ENCODE peak calls at places on chromosomes 1 and 21, in ten cellular contexts. W is fibroblast of pulmonary artery, C is astrocyte of the spinal cord, Y is LNCaP clone FGC, U is NB4, O is lower lobe of right lung, Q is BJ, Z is cardiac muscle cell, N is body of pancreas, X is bronchial epithelial cell. J is an unnamed sample.

GRCh38 chr1:32454726-32455125 is 10.1 kb upstream of the ZBTB8B start:
- DNase-seq in Y (peak; percentile 18), C (no peak), Z (peak; percentile 53), W (peak; percentile 64), O (no peak), X (peak; percentile 57), Q (no peak), N (no peak), U (no peak), J (no peak)

GRCh38 chr21:45450741-45451740 is 46.1 kb downstream of the COL18A1 start:
- DNase-seq in X (no peak), C (peak; percentile 49), U (no peak), Y (no peak), Q (no peak), N (no peak), O (no peak), W (no peak), Z (no peak), J (no peak)

GRCh38 chr1:15261155-15262002 is 14.4 kb downstream of the FHAD1 start:
- DNase-seq in O (peak; percentile 84), C (no peak), Z (peak; percentile 55), N (peak; percentile 38), X (peak; percentile 36), Q (no peak), U (peak; percentile 71), Y (no peak), W (peak; percentile 44), J (peak; percentile 19)

GRCh38 chr1:20212685-20213331 is 26.5 kb upstream of the PLA2G2C start:
- DNase-seq in U (peak; percentile 73), C (peak; percentile 38), Q (no peak), Y (peak; percentile 46), O (peak; percentile 78), Z (peak; percentile 67), X (peak; percentile 48), N (peak; percentile 65), W (peak; percentile 56), J (peak; percentile 50)

GRCh38 chr1:209409786-209410185 is 173.7 kb upstream of the CAMK1G start:
- DNase-seq in W (peak; percentile 64), C (peak; percentile 77), N (no peak), Q (peak; percentile 68), Y (no peak), X (peak; percentile 98), Z (peak; percentile 46), O (no peak), U (no peak), J (peak; percentile 61)

GRCh38 chr1:204975568-204976235 is 67.3 kb upstream of the CNTN2 start:
- DNase-seq in Z (peak; percentile 63), N (peak; percentile 62), W (peak; percentile 58), Y (no peak), U (peak; percentile 50), Q (no peak), X (peak; percentile 30), C (peak; percentile 33), O (no peak), J (peak; percentile 38)

GRCh38 chr1:96236156-96236739 is 485.3 kb upstream of the PTBP2 start:
- DNase-seq in W (peak; percentile 87), Z (peak; percentile 79), X (peak; percentile 62), C (peak; percentile 80), U (peak; percentile 70), Q (peak; percentile 17), Y (peak; percentile 42), N (peak; percentile 34), O (no peak), J (peak; percentile 80)

GRCh38 chr1:172914517-172915144 is 136.1 kb downstream of the TNFSF18 start:
- DNase-seq in N (no peak), X (no peak), C (peak; percentile 59), Z (peak; percentile 62), Y (no peak), O (no peak), W (peak; percentile 73), U (no peak), Q (peak; percentile 97), J (peak; percentile 95)

GRCh38 chr1:54287176-54287650 is 87.2 kb downstream of the MRPL37 start:
- DNase-seq in U (peak; percentile 39), C (peak; percentile 87), Y (no peak), O (peak; percentile 75), Z (peak; percentile 88), N (peak; percentile 67), W (peak; percentile 74), X (peak; percentile 51), Q (peak; percentile 59), J (peak; percentile 80)

DNA sequence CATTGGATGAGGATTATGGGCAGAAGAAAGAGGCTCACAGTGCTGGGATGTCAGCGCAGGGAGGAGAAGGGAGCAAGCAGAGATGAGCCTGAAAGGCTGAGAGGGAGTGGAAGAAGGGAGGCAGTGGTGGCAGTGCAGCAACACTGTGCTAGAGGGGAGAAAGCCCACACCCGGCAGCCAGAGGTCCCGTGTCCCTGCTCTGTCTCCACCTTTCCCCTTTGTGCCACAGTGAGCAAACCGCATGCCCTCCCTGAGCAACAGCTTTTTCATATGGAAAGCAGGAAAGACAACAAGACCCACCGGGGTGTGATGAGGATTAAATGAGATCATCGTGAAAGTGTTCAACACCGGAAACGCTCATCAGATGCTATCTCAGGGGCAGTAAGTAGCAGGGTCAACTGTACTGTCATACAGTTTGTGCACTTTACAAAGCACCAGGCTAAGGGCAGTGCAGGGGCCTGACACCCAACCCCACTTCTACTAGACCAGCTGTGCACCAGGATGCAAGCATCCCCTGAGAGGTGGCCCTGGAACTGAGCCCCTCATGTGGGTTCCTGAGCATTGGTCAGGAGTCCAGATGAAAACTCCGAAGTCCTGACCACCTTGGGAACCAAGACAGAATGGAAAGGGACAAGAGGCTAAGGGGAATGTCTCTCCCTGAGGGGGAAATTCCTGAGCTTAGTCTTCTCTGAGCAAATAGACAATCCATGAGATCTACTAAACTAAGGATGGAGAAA is 9.1 kb downstream of the NHLH1 start:
- DNase-seq in Y (no peak), W (no peak), O (no peak), N (no peak), Z (peak; percentile 33), U (peak; percentile 57), X (no peak), Q (no peak), C (no peak), J (peak; percentile 37)
- H3K4me3 ChIP-seq in Y (no peak overlapping the region), W (no peak overlapping the region), O (peak overlapping the region; percentile 8), N (no peak overlapping the region), Z (no peak overlapping the region), U (no peak overlapping the region), X (no peak overlapping the region), Q (no peak overlapping the region), C (no peak overlapping the region), J (no peak overlapping the region)

DNA sequence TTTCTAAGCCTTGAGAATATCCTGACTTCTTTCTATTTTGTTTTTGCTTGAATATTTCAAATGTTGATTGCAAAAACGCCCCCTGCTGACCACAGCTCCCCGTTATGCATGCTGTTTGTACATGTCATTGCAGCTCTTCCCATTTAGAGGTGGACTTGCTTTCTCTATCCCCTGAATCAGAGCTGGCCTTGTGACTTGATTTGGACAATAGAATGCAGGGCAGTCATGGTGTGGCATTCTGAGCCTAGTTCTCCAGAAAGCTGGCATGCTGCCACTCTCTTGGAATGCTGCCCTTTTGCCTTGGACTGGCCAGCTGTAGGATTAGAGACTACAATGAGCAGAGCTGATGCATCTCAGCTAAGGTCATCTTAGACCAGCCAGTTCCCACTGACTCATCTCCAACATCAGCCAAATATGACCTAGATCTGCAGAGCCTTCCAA is 1561.5 kb downstream of the MRPL39 start:
- DNase-seq in Y (peak; percentile 90), Z (peak; percentile 89), Q (no peak), X (no peak), N (peak; percentile 66), O (peak; percentile 47), C (peak; percentile 97), U (peak; percentile 60), W (peak; percentile 99), J (peak; percentile 48)
- TF ChIP-seq CTCF in Y (peak; percentile 44), Z (peak; percentile 48), Q (no peak), X (no peak), N (no peak), O (peak; percentile 33), C (peak; percentile 58), U (peak; percentile 81), W (peak; percentile 63), J (no peak)

DNA sequence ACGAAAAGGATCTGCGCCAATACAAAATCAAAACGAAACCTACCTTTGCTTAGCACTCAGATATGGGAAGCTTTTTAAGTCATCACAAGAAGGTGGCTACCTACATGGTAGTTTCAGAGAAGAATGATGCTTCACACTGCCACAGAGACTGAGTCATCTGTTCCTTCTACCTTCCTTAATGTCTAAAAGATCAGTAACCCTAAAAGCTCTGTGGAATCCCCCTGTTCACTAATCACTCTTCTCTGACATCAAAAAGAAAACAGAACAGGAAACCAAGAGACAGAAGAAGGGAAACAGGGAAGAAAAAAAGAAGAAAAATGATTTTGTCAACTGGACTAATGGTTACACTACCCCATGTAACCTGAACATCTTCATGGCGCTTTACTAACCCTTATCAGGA is 177.2 kb downstream of the SMYD3 start:
- DNase-seq in Q (no peak), Z (no peak), O (no peak), C (no peak), W (no peak), U (no peak), N (no peak), X (no peak), Y (no peak), J (no peak)
- H3K4me3 ChIP-seq in Q (no peak overlapping the region), Z (no peak overlapping the region), O (no peak overlapping the region), C (no peak overlapping the region), W (no peak overlapping the region), U (no peak overlapping the region), N (no peak overlapping the region), X (no peak overlapping the region), Y (no peak overlapping the region), J (no peak overlapping the region)

GRCh38 chr1:210697185-210697584 is 368.5 kb downstream of the HHAT start:
- DNase-seq in W (no peak), U (no peak), X (no peak), C (no peak), Y (no peak), N (no peak), O (no peak), Q (no peak), Z (no peak), J (no peak)

GRCh38 chr1:210700083-210700482 is 371.4 kb downstream of the HHAT start:
- DNase-seq in N (no peak), U (no peak), O (no peak), C (no peak), Q (no peak), X (no peak), Y (no peak), Z (no peak), W (no peak), J (no peak)

GRCh38 chr1:210698661-210699060 is 370.0 kb downstream of the HHAT start:
- DNase-seq in Q (no peak), C (no peak), Y (no peak), X (no peak), W (no peak), O (no peak), U (no peak), Z (no peak), N (no peak), J (no peak)

GRCh38 chr1:210695041-210695440 is 366.3 kb downstream of the HHAT start:
- DNase-seq in X (no peak), Z (no peak), N (no peak), U (no peak), O (no peak), Q (no peak), W (no peak), C (peak; percentile 16), Y (no peak), J (no peak)

DNA sequence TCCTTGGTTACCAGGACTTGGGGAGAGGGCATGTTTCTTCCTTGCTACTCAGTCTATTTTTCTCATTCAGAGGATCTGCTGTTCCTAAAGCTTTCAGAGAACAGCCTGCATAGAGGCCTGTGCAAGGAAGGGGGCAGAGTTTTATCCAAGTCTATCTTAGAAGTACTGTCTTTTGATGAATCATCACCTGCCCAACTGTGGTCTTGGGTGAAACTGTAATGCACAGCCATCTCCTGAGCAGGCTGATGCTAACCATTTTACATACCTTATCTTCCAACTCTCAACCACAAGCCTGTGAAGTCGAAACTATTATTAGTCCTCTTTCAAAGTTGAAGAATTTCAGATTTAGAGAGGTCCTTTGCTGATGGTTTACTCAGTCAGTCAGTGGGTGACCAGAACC is 368.0 kb downstream of the HHAT start:
- DNase-seq in Q (no peak), Y (no peak), X (no peak), C (peak; percentile 23), N (no peak), W (no peak), Z (no peak), U (no peak), O (no peak), J (no peak)
- TF ChIP-seq CTCF in Q (no peak), Y (no peak), X (no peak), C (no peak), N (no peak), W (no peak), Z (no peak), U (no peak), O (no peak), J (no peak)

J was measured in fibroblast of villous mesenchyme.